ENCODE peak calls at places on chromosomes 3 and 15, in four cellular contexts. O, Z, K and J are unnamed samples.

GRCh38 chr15:64921711-64922110 is 10.0 kb downstream of the ANKDD1A start:
- DNase-seq in K (no peak), O (no peak), Z (no peak), J (no peak)

GRCh38 chr15:99409097-99409473 is 156.7 kb upstream of the MEF2A start:
- DNase-seq in O (peak; percentile 70), K (peak; percentile 88), Z (peak; percentile 75), J (peak; percentile 74)

GRCh38 chr3:53776494-53777101 is 69.6 kb downstream of the CHDH start:
- DNase-seq in Z (peak; percentile 2), K (no peak), O (no peak), J (no peak)

GRCh38 chr3:126353694-126354321 is 3.4 kb downstream of the KLF15 start:
- DNase-seq in O (no peak), Z (no peak), K (no peak), J (no peak)

GRCh38 chr3:101037613-101038012 is 44.4 kb upstream of the ABI3BP start:
- DNase-seq in Z (no peak), K (no peak), O (no peak), J (no peak)

GRCh38 chr3:78994174-78995027 is 773.4 kb downstream of the ROBO1 start:
- DNase-seq in O (no peak), K (no peak), Z (peak; percentile 38), J (no peak)

GRCh38 chr15:63436872-63437375 is 55.3 kb upstream of the CA12 start:
- DNase-seq in O (peak; percentile 81), K (no peak), Z (peak; percentile 88), J (peak; percentile 96)

GRCh38 chr3:86982883-86983282 is 8.1 kb downstream of the VGLL3 start:
- DNase-seq in Z (peak; percentile 94), K (no peak), O (no peak), J (no peak)

GRCh38 chr3:148459931-148460513 is 237.7 kb upstream of the AGTR1 start:
- DNase-seq in Z (peak; percentile 60), K (no peak), O (no peak), J (no peak)

GRCh38 chr3:43043071-43043766 is 62.7 kb downstream of the POMGNT2 start:
- DNase-seq in O (no peak), K (no peak), Z (peak; percentile 13), J (no peak)

GRCh38 chr3:185916042-185916833 is 21.6 kb downstream of the TRA2B start:
- DNase-seq in K (no peak), Z (no peak), O (no peak), J (no peak)

GRCh38 chr15:48358229-48358641 is 27.0 kb downstream of the DUT start:
- DNase-seq in Z (peak; percentile 72), K (peak; percentile 8), O (no peak), J (no peak)

GRCh38 chr3:160401301-160402095 is 2.0 kb downstream of the SMC4 start:
- DNase-seq in O (no peak), Z (peak; percentile 82), K (no peak), J (no peak)

GRCh38 chr3:73586190-73586589 is 38.6 kb downstream of the PDZRN3 start:
- DNase-seq in O (no peak), K (no peak), Z (no peak), J (no peak)

GRCh38 chr3:171183042-171183441 is 156.5 kb upstream of the SLC2A2 start:
- DNase-seq in K (no peak), Z (peak; percentile 50), O (no peak), J (no peak)

GRCh38 chr3:1468145-1468544 is 375.3 kb downstream of the CNTN6 start:
- DNase-seq in Z (no peak), K (no peak), O (no peak), J (no peak)

GRCh38 chr3:183427206-183428139 is 946 bp downstream of the MCF2L2 start:
- DNase-seq in O (no peak), Z (no peak), K (peak; percentile 59), J (no peak)
- H3K4me3 ChIP-seq in O (peak overlapping the region; percentile 73), Z (peak overlapping the region; percentile 70), K (peak overlapping the region; percentile 89), J (peak overlapping the region; percentile 48)

DNA sequence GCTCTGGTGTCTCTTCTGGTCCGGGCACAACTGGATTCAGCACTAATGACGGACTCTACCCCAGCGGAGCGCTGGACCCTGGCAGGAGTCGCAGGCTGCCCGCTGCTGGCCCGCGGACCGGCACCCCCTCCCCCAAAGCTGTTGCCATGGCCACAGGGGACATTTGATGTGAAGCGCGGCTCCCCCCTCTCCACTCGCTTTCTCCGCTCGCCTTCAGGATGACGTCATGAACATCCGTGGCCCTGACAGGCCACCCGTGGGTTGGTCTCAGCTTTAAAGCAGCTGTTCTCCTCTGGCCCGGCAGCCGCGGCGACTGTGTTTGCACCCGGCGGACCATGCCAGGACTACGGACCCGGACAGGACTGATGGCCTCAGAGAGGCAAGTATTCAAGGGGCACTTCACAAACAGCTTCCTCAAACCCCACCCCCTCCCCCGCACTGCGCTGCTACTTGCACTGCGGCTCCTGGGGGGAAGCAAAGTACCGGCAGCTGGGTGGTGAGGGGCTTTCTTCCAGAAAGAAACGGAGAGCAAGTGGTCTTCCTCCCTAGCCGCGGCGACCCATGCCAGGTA is 16.7 kb upstream of the AEN start:
- DNase-seq in K (peak; percentile 66), Z (no peak), O (no peak), J (no peak)
- H3K4me3 ChIP-seq in K (peak overlapping the region; percentile 45), Z (no peak overlapping the region), O (peak overlapping the region; percentile 28), J (no peak overlapping the region)

GRCh38 chr3:161759444-161759843 is 262.8 kb downstream of the OTOL1 start:
- DNase-seq in Z (no peak), O (no peak), K (no peak), J (no peak)
- H3K4me3 ChIP-seq in Z (no peak overlapping the region), O (no peak overlapping the region), K (no peak overlapping the region), J (no peak overlapping the region)

GRCh38 chr3:157501863-157502262 is 1.4 kb downstream of the VEPH1 start:
- DNase-seq in O (no peak), Z (no peak), K (peak; percentile 28), J (no peak)

GRCh38 chr3:157499342-157499963 is 3.8 kb downstream of the VEPH1 start:
- DNase-seq in K (peak; percentile 46), Z (no peak), O (peak; percentile 8), J (peak; percentile 88)

GRCh38 chr3:157500232-157500631 is 3.0 kb downstream of the VEPH1 start:
- DNase-seq in O (no peak), Z (no peak), K (no peak), J (no peak)

GRCh38 chr3:157498374-157498773 is 4.8 kb downstream of the VEPH1 start:
- DNase-seq in K (no peak), Z (no peak), O (no peak), J (no peak)

GRCh38 chr3:157502916-157503620 is at the start of gene VEPH1:
- DNase-seq in O (no peak), K (peak; percentile 4), Z (peak; percentile 76), J (no peak)
- H3K4me3 ChIP-seq in O (no peak within 1 kb of the TSS), K (no peak within 1 kb of the TSS), Z (no peak within 1 kb of the TSS), J (no peak within 1 kb of the TSS)

DNA sequence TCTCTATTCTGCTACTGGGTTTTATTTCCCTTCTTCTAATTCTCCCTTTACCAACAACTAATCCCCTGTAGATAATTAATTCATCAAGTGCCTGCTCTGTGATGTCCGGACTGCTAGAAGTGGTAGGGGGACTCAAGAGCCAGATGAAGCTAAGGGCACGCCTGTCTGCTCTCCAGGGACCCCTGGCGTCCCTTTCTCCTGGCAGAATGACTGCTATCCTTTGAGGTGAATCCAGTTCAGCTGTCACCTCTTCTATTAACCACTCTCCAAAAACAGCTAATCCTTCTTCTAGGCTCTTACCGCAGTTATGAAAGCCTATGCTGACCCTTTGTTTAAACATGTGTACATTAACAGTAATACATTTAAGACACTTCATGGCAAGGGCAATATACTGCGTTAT is 1.4 kb upstream of the CHRNA7 start:
- DNase-seq in O (no peak), K (peak; percentile 65), Z (no peak), J (no peak)
- H3K4me3 ChIP-seq in O (no peak overlapping the region), K (no peak overlapping the region), Z (no peak overlapping the region), J (no peak overlapping the region)

GRCh38 chr3:57000012-57000411 is 60.5 kb upstream of the SPATA12 start:
- DNase-seq in Z (no peak), K (no peak), O (no peak), J (no peak)
- H3K4me3 ChIP-seq in Z (no peak overlapping the region), K (no peak overlapping the region), O (no peak overlapping the region), J (no peak overlapping the region)

GRCh38 chr3:33798418-33799201 is at the start of gene PDCD6IP:
- DNase-seq in Z (peak; percentile 94), O (peak; percentile 94), K (peak; percentile 89), J (peak; percentile 90)

GRCh38 chr3:33799202-33799551 is 747 bp downstream of the PDCD6IP start:
- DNase-seq in O (no peak), Z (no peak), K (no peak), J (no peak)

GRCh38 chr3:33803894-33804526 is 5.6 kb downstream of the PDCD6IP start:
- DNase-seq in K (no peak), O (no peak), Z (no peak), J (no peak)

GRCh38 chr3:33807190-33807589 is 8.8 kb downstream of the PDCD6IP start:
- DNase-seq in K (no peak), O (peak; percentile 21), Z (no peak), J (no peak)

DNA sequence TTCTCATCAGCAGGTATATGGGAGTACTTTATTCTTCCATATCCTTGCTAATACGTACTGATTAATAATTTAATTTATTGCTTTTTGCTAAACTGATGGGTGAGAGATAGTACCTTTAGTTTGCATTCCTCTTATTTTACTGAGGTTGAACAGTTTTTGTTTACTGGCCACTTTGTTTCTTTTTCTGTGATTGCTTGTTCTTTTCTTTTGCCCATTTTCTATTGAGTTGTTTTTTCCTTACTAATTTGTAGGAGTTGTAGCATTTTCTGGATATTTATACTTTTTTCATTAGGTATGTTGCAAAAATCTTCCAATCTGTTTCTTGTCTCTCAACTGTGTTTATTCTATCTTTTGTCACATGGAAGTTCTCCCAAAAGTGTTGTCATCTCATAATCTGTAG is 4.8 kb downstream of the PDCD6IP start:
- DNase-seq in O (no peak), Z (no peak), K (no peak), J (no peak)
- H3K4me3 ChIP-seq in O (no peak overlapping the region), Z (no peak overlapping the region), K (no peak overlapping the region), J (no peak overlapping the region)

GRCh38 chr15:45377630-45378148 is 655 bp downstream of the GATM start:
- DNase-seq in Z (no peak), O (peak; percentile 39), K (peak; percentile 63), J (peak; percentile 38)
- H3K4me3 ChIP-seq in Z (peak overlapping the region; percentile 42), O (peak overlapping the region; percentile 71), K (peak overlapping the region; percentile 86), J (peak overlapping the region; percentile 55)